ENCODE peak calls at places on chromosomes 3 and 15, in six cellular contexts. One of them, this sample, is unnamed.

GRCh38 chr15:70636540-70637165 is 126.7 kb downstream of the UACA start:
- DNase-seq in left cardiac atrium: no peak
- DNase-seq in NCI-H2171 treated with DMSO at 0.1 percent for 48 hours: no peak
- DNase-seq in effector memory CD4-positive, alpha-beta T cell: no peak
- DNase-seq in GM06990: no peak
- DNase-seq in neural crest cell: no peak
- DNase-seq in this sample: no peak

GRCh38 chr3:181696641-181697230 is 15.0 kb upstream of the SOX2 start:
- DNase-seq in left cardiac atrium: no peak
- DNase-seq in NCI-H2171 treated with DMSO at 0.1 percent for 48 hours: no peak
- DNase-seq in effector memory CD4-positive, alpha-beta T cell: no peak
- DNase-seq in GM06990: no peak
- DNase-seq in neural crest cell: no peak
- DNase-seq in this sample: no peak

GRCh38 chr3:128703561-128703960 is 22.4 kb upstream of the RAB7A start:
- DNase-seq in left cardiac atrium: no peak
- DNase-seq in NCI-H2171 treated with DMSO at 0.1 percent for 48 hours: no peak
- DNase-seq in effector memory CD4-positive, alpha-beta T cell: no peak
- DNase-seq in GM06990: no peak
- DNase-seq in neural crest cell: no peak
- DNase-seq in this sample: no peak

GRCh38 chr3:181712505-181713299 is 977 bp downstream of the SOX2 start:
- DNase-seq in left cardiac atrium: no peak
- DNase-seq in NCI-H2171 treated with DMSO at 0.1 percent for 48 hours: peak; percentile 59
- DNase-seq in effector memory CD4-positive, alpha-beta T cell: no peak
- DNase-seq in GM06990: peak; percentile 75
- DNase-seq in neural crest cell: no peak
- DNase-seq in this sample: no peak

GRCh38 chr15:69825941-69826817 is 271.5 kb downstream of the TLE3 start:
- DNase-seq in left cardiac atrium: no peak
- DNase-seq in NCI-H2171 treated with DMSO at 0.1 percent for 48 hours: no peak
- DNase-seq in effector memory CD4-positive, alpha-beta T cell: no peak
- DNase-seq in GM06990: no peak
- DNase-seq in neural crest cell: no peak
- DNase-seq in this sample: no peak

GRCh38 chr3:109927726-109928125 is 590.4 kb upstream of the DPPA4 start:
- DNase-seq in left cardiac atrium: no peak
- DNase-seq in NCI-H2171 treated with DMSO at 0.1 percent for 48 hours: no peak
- DNase-seq in effector memory CD4-positive, alpha-beta T cell: no peak
- DNase-seq in GM06990: no peak
- DNase-seq in neural crest cell: no peak
- DNase-seq in this sample: no peak

GRCh38 chr3:81761904-81762565 is 590 bp upstream of the GBE1 start:
- DNase-seq in left cardiac atrium: no peak
- DNase-seq in NCI-H2171 treated with DMSO at 0.1 percent for 48 hours: no peak
- DNase-seq in effector memory CD4-positive, alpha-beta T cell: no peak
- DNase-seq in GM06990: no peak
- DNase-seq in neural crest cell: no peak
- DNase-seq in this sample: no peak

GRCh38 chr3:120536642-120537041 is 59.5 kb upstream of the NDUFB4 start:
- DNase-seq in left cardiac atrium: no peak
- DNase-seq in NCI-H2171 treated with DMSO at 0.1 percent for 48 hours: no peak
- DNase-seq in effector memory CD4-positive, alpha-beta T cell: no peak
- DNase-seq in GM06990: no peak
- DNase-seq in neural crest cell: no peak
- DNase-seq in this sample: no peak

GRCh38 chr3:87206070-87206469 is 21.0 kb upstream of the CHMP2B start:
- DNase-seq in left cardiac atrium: no peak
- DNase-seq in NCI-H2171 treated with DMSO at 0.1 percent for 48 hours: no peak
- DNase-seq in effector memory CD4-positive, alpha-beta T cell: no peak
- DNase-seq in GM06990: no peak
- DNase-seq in neural crest cell: no peak
- DNase-seq in this sample: no peak

GRCh38 chr3:50502584-50503423 is 630 bp downstream of the CACNA2D2 start:
- DNase-seq in left cardiac atrium: no peak
- DNase-seq in NCI-H2171 treated with DMSO at 0.1 percent for 48 hours: no peak
- DNase-seq in effector memory CD4-positive, alpha-beta T cell: no peak
- DNase-seq in GM06990: no peak
- DNase-seq in neural crest cell: peak; percentile 29
- DNase-seq in this sample: no peak

GRCh38 chr3:73846951-73847350 is 222.2 kb upstream of the PDZRN3 start:
- DNase-seq in left cardiac atrium: no peak
- DNase-seq in NCI-H2171 treated with DMSO at 0.1 percent for 48 hours: no peak
- DNase-seq in effector memory CD4-positive, alpha-beta T cell: no peak
- DNase-seq in GM06990: no peak
- DNase-seq in neural crest cell: no peak
- DNase-seq in this sample: no peak

GRCh38 chr15:31484986-31485385 is 158.4 kb downstream of the KLF13 start:
- DNase-seq in left cardiac atrium: no peak
- DNase-seq in NCI-H2171 treated with DMSO at 0.1 percent for 48 hours: no peak
- DNase-seq in effector memory CD4-positive, alpha-beta T cell: no peak
- DNase-seq in GM06990: no peak
- DNase-seq in neural crest cell: no peak
- DNase-seq in this sample: no peak

GRCh38 chr3:139597947-139598346 is 58.4 kb upstream of the RBP1 start:
- DNase-seq in left cardiac atrium: no peak
- DNase-seq in NCI-H2171 treated with DMSO at 0.1 percent for 48 hours: peak; percentile 36
- DNase-seq in effector memory CD4-positive, alpha-beta T cell: no peak
- DNase-seq in GM06990: no peak
- DNase-seq in neural crest cell: no peak
- DNase-seq in this sample: no peak

GRCh38 chr15:78016860-78017259 is 60.7 kb downstream of the TBC1D2B start:
- DNase-seq in left cardiac atrium: no peak
- DNase-seq in NCI-H2171 treated with DMSO at 0.1 percent for 48 hours: no peak
- DNase-seq in effector memory CD4-positive, alpha-beta T cell: no peak
- DNase-seq in GM06990: no peak
- DNase-seq in neural crest cell: no peak
- DNase-seq in this sample: no peak

GRCh38 chr3:19543212-19543841 is 390.7 kb downstream of the EFHB start:
- DNase-seq in left cardiac atrium: no peak
- DNase-seq in NCI-H2171 treated with DMSO at 0.1 percent for 48 hours: peak; percentile 13
- DNase-seq in effector memory CD4-positive, alpha-beta T cell: no peak
- DNase-seq in GM06990: peak; percentile 36
- DNase-seq in neural crest cell: no peak
- DNase-seq in this sample: no peak

GRCh38 chr15:99343836-99344551 is 92.7 kb downstream of the LRRC28 start:
- DNase-seq in left cardiac atrium: peak; percentile 50
- DNase-seq in NCI-H2171 treated with DMSO at 0.1 percent for 48 hours: no peak
- DNase-seq in effector memory CD4-positive, alpha-beta T cell: peak; percentile 4
- DNase-seq in GM06990: peak; percentile 15
- DNase-seq in neural crest cell: no peak
- DNase-seq in this sample: no peak

GRCh38 chr3:187922704-187923393 is 177.6 kb upstream of the BCL6 start:
- DNase-seq in left cardiac atrium: no peak
- DNase-seq in NCI-H2171 treated with DMSO at 0.1 percent for 48 hours: no peak
- DNase-seq in effector memory CD4-positive, alpha-beta T cell: no peak
- DNase-seq in GM06990: no peak
- DNase-seq in neural crest cell: no peak
- DNase-seq in this sample: no peak

GRCh38 chr3:43638594-43639447 is 17.0 kb upstream of the ANO10 start:
- DNase-seq in left cardiac atrium: no peak
- DNase-seq in NCI-H2171 treated with DMSO at 0.1 percent for 48 hours: no peak
- DNase-seq in effector memory CD4-positive, alpha-beta T cell: no peak
- DNase-seq in GM06990: no peak
- DNase-seq in neural crest cell: no peak
- DNase-seq in this sample: no peak

GRCh38 chr3:22117091-22117490 is 366.1 kb upstream of the ZNF385D start:
- DNase-seq in left cardiac atrium: no peak
- DNase-seq in NCI-H2171 treated with DMSO at 0.1 percent for 48 hours: no peak
- DNase-seq in effector memory CD4-positive, alpha-beta T cell: no peak
- DNase-seq in GM06990: no peak
- DNase-seq in neural crest cell: no peak
- DNase-seq in this sample: no peak

GRCh38 chr15:67177750-67178149 is 76.7 kb downstream of the AAGAB start:
- DNase-seq in left cardiac atrium: no peak
- DNase-seq in NCI-H2171 treated with DMSO at 0.1 percent for 48 hours: no peak
- DNase-seq in effector memory CD4-positive, alpha-beta T cell: no peak
- DNase-seq in GM06990: no peak
- DNase-seq in neural crest cell: no peak
- DNase-seq in this sample: peak; percentile 20

GRCh38 chr3:156150434-156151066 is 30.2 kb downstream of the KCNAB1 start:
- DNase-seq in left cardiac atrium: no peak
- DNase-seq in NCI-H2171 treated with DMSO at 0.1 percent for 48 hours: peak; percentile 63
- DNase-seq in effector memory CD4-positive, alpha-beta T cell: peak; percentile 1
- DNase-seq in GM06990: no peak
- DNase-seq in neural crest cell: peak; percentile 34
- DNase-seq in this sample: peak; percentile 74

GRCh38 chr15:90142216-90143175 is 40.2 kb upstream of the IDH2 start:
- DNase-seq in left cardiac atrium: no peak
- DNase-seq in NCI-H2171 treated with DMSO at 0.1 percent for 48 hours: no peak
- DNase-seq in effector memory CD4-positive, alpha-beta T cell: peak; percentile 49
- DNase-seq in GM06990: no peak
- DNase-seq in neural crest cell: no peak
- DNase-seq in this sample: no peak

GRCh38 chr3:172067837-172068440 is 28.6 kb downstream of the FNDC3B start:
- DNase-seq in left cardiac atrium: no peak
- DNase-seq in NCI-H2171 treated with DMSO at 0.1 percent for 48 hours: no peak
- DNase-seq in effector memory CD4-positive, alpha-beta T cell: no peak
- DNase-seq in GM06990: no peak
- DNase-seq in neural crest cell: no peak
- DNase-seq in this sample: no peak

GRCh38 chr15:70362911-70363310 is 265.2 kb upstream of the TLE3 start:
- DNase-seq in left cardiac atrium: no peak
- DNase-seq in NCI-H2171 treated with DMSO at 0.1 percent for 48 hours: peak; percentile 40
- DNase-seq in effector memory CD4-positive, alpha-beta T cell: no peak
- DNase-seq in GM06990: no peak
- DNase-seq in neural crest cell: peak; percentile 36
- DNase-seq in this sample: peak; percentile 63

This sample was measured in tibial artery.